ENCODE peak calls at places on chromosomes 3 and 15, in ten cellular contexts. One of them, this sample, is unnamed.

GRCh38 chr3:194212869-194213320 is 76.9 kb downstream of the HES1 start:
- DNase-seq in pancreas: no peak
- DNase-seq in MM.1S: no peak
- DNase-seq in psoas muscle: no peak
- DNase-seq in IMR-90: no peak
- DNase-seq in stomach: no peak
- DNase-seq in cardiac muscle cell: peak; percentile 86
- DNase-seq in HCT116: no peak
- DNase-seq in sigmoid colon: peak; percentile 38
- DNase-seq in neuronal stem cell: peak; percentile 50
- DNase-seq in this sample: no peak

GRCh38 chr15:52730163-52730562 is 51.0 kb upstream of the ATOSA start:
- DNase-seq in pancreas: no peak
- DNase-seq in MM.1S: peak; percentile 91
- DNase-seq in psoas muscle: no peak
- DNase-seq in IMR-90: peak; percentile 8
- DNase-seq in stomach: no peak
- DNase-seq in cardiac muscle cell: no peak
- DNase-seq in HCT116: no peak
- DNase-seq in sigmoid colon: no peak
- DNase-seq in neuronal stem cell: no peak
- DNase-seq in this sample: no peak

GRCh38 chr15:43776101-43776717 is 557 bp downstream of the ELL3 start:
- DNase-seq in pancreas: peak; percentile 70
- DNase-seq in MM.1S: no peak
- DNase-seq in psoas muscle: no peak
- DNase-seq in IMR-90: no peak
- DNase-seq in stomach: peak; percentile 45
- DNase-seq in cardiac muscle cell: peak; percentile 19
- DNase-seq in HCT116: no peak
- DNase-seq in sigmoid colon: no peak
- DNase-seq in neuronal stem cell: peak; percentile 14
- DNase-seq in this sample: peak; percentile 80

GRCh38 chr3:46208167-46208704 is at the start of gene CCR1:
- DNase-seq in pancreas: no peak
- DNase-seq in MM.1S: peak; percentile 95
- DNase-seq in psoas muscle: peak; percentile 62
- DNase-seq in IMR-90: peak; percentile 10
- DNase-seq in stomach: no peak
- DNase-seq in cardiac muscle cell: peak; percentile 32
- DNase-seq in HCT116: peak; percentile 45
- DNase-seq in sigmoid colon: no peak
- DNase-seq in neuronal stem cell: peak; percentile 18
- DNase-seq in this sample: peak; percentile 73

GRCh38 chr3:72663429-72663828 is 184.8 kb downstream of the SHQ1 start:
- DNase-seq in pancreas: no peak
- DNase-seq in MM.1S: no peak
- DNase-seq in psoas muscle: no peak
- DNase-seq in IMR-90: no peak
- DNase-seq in stomach: no peak
- DNase-seq in cardiac muscle cell: no peak
- DNase-seq in HCT116: no peak
- DNase-seq in sigmoid colon: no peak
- DNase-seq in neuronal stem cell: no peak
- DNase-seq in this sample: no peak

GRCh38 chr15:63274427-63274826 is 3.0 kb upstream of the APH1B start:
- DNase-seq in pancreas: no peak
- DNase-seq in MM.1S: no peak
- DNase-seq in psoas muscle: no peak
- DNase-seq in IMR-90: no peak
- DNase-seq in stomach: no peak
- DNase-seq in cardiac muscle cell: no peak
- DNase-seq in HCT116: no peak
- DNase-seq in sigmoid colon: no peak
- DNase-seq in neuronal stem cell: no peak
- DNase-seq in this sample: no peak

GRCh38 chr15:40150163-40150925 is 10.5 kb upstream of the BUB1B start:
- DNase-seq in pancreas: no peak
- DNase-seq in MM.1S: no peak
- DNase-seq in psoas muscle: peak; percentile 68
- DNase-seq in IMR-90: peak; percentile 48
- DNase-seq in stomach: peak; percentile 51
- DNase-seq in cardiac muscle cell: no peak
- DNase-seq in HCT116: peak; percentile 31
- DNase-seq in sigmoid colon: no peak
- DNase-seq in neuronal stem cell: no peak
- DNase-seq in this sample: no peak

GRCh38 chr3:73471986-73472385 is 152.8 kb downstream of the PDZRN3 start:
- DNase-seq in pancreas: no peak
- DNase-seq in MM.1S: no peak
- DNase-seq in psoas muscle: no peak
- DNase-seq in IMR-90: no peak
- DNase-seq in stomach: no peak
- DNase-seq in cardiac muscle cell: no peak
- DNase-seq in HCT116: no peak
- DNase-seq in sigmoid colon: no peak
- DNase-seq in neuronal stem cell: no peak
- DNase-seq in this sample: no peak

GRCh38 chr3:48403533-48404439 is 26.1 kb downstream of the PLXNB1 start:
- DNase-seq in pancreas: peak; percentile 58
- DNase-seq in MM.1S: no peak
- DNase-seq in psoas muscle: no peak
- DNase-seq in IMR-90: no peak
- DNase-seq in stomach: peak; percentile 17
- DNase-seq in cardiac muscle cell: no peak
- DNase-seq in HCT116: no peak
- DNase-seq in sigmoid colon: peak; percentile 65
- DNase-seq in neuronal stem cell: no peak
- DNase-seq in this sample: peak; percentile 50

GRCh38 chr3:191158800-191159199 is 40.2 kb upstream of the OSTN start:
- DNase-seq in pancreas: no peak
- DNase-seq in MM.1S: no peak
- DNase-seq in psoas muscle: no peak
- DNase-seq in IMR-90: no peak
- DNase-seq in stomach: no peak
- DNase-seq in cardiac muscle cell: no peak
- DNase-seq in HCT116: no peak
- DNase-seq in sigmoid colon: no peak
- DNase-seq in neuronal stem cell: no peak
- DNase-seq in this sample: no peak

DNA sequence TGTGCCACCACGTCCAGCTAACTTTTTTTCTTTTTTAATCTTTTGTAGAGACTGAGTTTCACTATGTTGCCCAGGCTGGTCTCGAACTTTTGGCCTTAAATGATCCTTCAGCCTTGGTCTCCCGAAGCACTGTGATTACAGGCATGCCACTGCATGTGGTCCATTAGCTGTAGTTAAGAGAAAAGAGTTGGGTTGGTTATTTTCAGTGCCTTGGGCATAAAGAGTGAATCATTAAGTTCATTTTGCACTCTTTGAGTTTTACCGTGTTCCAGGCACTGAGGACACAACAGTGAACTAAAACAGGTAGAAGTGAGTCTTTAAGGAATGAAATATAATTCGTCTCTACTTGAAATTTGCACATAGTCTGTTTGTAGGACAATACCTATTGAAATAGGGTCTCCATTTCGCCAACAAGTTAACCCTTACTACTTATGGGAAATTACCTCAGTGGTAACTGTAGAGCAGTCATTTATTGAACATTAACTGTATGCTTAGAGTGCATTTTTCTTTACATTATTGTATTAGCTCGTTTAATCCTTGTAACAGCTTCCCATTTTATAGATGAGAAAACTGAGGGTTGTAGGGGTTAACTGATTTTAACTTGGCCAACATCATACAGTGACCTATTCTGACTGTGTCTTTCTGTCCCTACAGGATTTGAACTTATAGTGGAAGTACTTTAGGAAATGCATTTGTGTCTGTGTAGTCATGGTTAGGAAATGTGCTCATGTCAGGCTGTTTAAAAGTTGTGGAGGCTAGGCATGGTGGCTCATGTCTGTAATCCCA is 22.7 kb upstream of the TRAK1 start:
- DNase-seq in pancreas: no peak
- DNase-seq in MM.1S: no peak
- DNase-seq in psoas muscle: no peak
- DNase-seq in IMR-90: no peak
- DNase-seq in stomach: no peak
- DNase-seq in cardiac muscle cell: no peak
- DNase-seq in HCT116: no peak
- DNase-seq in sigmoid colon: no peak
- DNase-seq in neuronal stem cell: no peak
- DNase-seq in this sample: no peak
- H3K4me1 ChIP-seq in pancreas: peaks cover 41% of the 10 kb centered on the region
- H3K4me1 ChIP-seq in MM.1S: peaks cover 49% of the 10 kb centered on the region
- H3K4me1 ChIP-seq in psoas muscle: peaks cover 61% of the 10 kb centered on the region
- H3K4me1 ChIP-seq in IMR-90: peaks cover 30% of the 10 kb centered on the region
- H3K4me1 ChIP-seq in stomach: peaks cover 82% of the 10 kb centered on the region
- H3K4me1 ChIP-seq in cardiac muscle cell: peaks cover 44% of the 10 kb centered on the region
- H3K4me1 ChIP-seq in HCT116: peaks cover 52% of the 10 kb centered on the region
- H3K4me1 ChIP-seq in sigmoid colon: peaks cover 80% of the 10 kb centered on the region
- H3K4me1 ChIP-seq in neuronal stem cell: peaks cover 17% of the 10 kb centered on the region
- H3K4me1 ChIP-seq in this sample: peaks cover 2% of the 10 kb centered on the region

DNA sequence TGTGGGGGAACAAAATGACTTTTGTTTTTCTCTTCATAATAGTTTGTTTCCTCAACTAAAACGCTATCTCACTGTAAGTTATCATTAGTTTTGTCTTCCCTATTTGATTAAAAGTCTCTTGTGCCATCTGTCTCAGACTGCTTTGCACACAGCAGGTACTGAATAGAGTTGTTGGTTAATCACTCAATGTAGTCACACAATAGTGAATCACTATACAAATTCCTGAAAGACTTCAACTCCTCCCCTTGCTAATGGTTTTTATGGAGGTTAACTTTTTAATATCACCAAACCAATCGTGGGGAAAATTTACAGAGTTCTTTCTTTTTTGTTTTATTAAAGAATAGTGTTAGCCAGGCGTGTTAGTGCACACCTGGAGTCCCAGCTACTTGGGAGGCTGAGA is 2.6 kb upstream of the NGLY1 start:
- DNase-seq in pancreas: no peak
- DNase-seq in MM.1S: no peak
- DNase-seq in psoas muscle: no peak
- DNase-seq in IMR-90: no peak
- DNase-seq in stomach: no peak
- DNase-seq in cardiac muscle cell: no peak
- DNase-seq in HCT116: no peak
- DNase-seq in sigmoid colon: no peak
- DNase-seq in neuronal stem cell: no peak
- DNase-seq in this sample: no peak
- H3K4me1 ChIP-seq in pancreas: peaks cover 11% of the 10 kb centered on the region
- H3K4me1 ChIP-seq in MM.1S: peaks cover 33% of the 10 kb centered on the region
- H3K4me1 ChIP-seq in psoas muscle: peaks cover 24% of the 10 kb centered on the region
- H3K4me1 ChIP-seq in IMR-90: peaks cover 2% of the 10 kb centered on the region
- H3K4me1 ChIP-seq in stomach: peaks cover 44% of the 10 kb centered on the region
- H3K4me1 ChIP-seq in cardiac muscle cell: peaks cover 20% of the 10 kb centered on the region
- H3K4me1 ChIP-seq in HCT116: peaks cover 30% of the 10 kb centered on the region
- H3K4me1 ChIP-seq in sigmoid colon: peaks cover 21% of the 10 kb centered on the region
- H3K4me1 ChIP-seq in neuronal stem cell: no peaks in the 10 kb centered on the region
- H3K4me1 ChIP-seq in this sample: peaks cover 2% of the 10 kb centered on the region

GRCh38 chr3:7332696-7333095 is 471.8 kb downstream of the GRM7 start:
- DNase-seq in pancreas: no peak
- DNase-seq in MM.1S: no peak
- DNase-seq in psoas muscle: no peak
- DNase-seq in IMR-90: no peak
- DNase-seq in stomach: no peak
- DNase-seq in cardiac muscle cell: no peak
- DNase-seq in HCT116: no peak
- DNase-seq in sigmoid colon: no peak
- DNase-seq in neuronal stem cell: no peak
- DNase-seq in this sample: no peak

GRCh38 chr3:7333125-7333524 is 472.2 kb downstream of the GRM7 start:
- DNase-seq in pancreas: no peak
- DNase-seq in MM.1S: no peak
- DNase-seq in psoas muscle: no peak
- DNase-seq in IMR-90: no peak
- DNase-seq in stomach: no peak
- DNase-seq in cardiac muscle cell: no peak
- DNase-seq in HCT116: no peak
- DNase-seq in sigmoid colon: no peak
- DNase-seq in neuronal stem cell: no peak
- DNase-seq in this sample: no peak

GRCh38 chr3:7322957-7323679 is 462.2 kb downstream of the GRM7 start:
- DNase-seq in pancreas: no peak
- DNase-seq in MM.1S: no peak
- DNase-seq in psoas muscle: no peak
- DNase-seq in IMR-90: no peak
- DNase-seq in stomach: no peak
- DNase-seq in cardiac muscle cell: no peak
- DNase-seq in HCT116: no peak
- DNase-seq in sigmoid colon: no peak
- DNase-seq in neuronal stem cell: no peak
- DNase-seq in this sample: no peak

DNA sequence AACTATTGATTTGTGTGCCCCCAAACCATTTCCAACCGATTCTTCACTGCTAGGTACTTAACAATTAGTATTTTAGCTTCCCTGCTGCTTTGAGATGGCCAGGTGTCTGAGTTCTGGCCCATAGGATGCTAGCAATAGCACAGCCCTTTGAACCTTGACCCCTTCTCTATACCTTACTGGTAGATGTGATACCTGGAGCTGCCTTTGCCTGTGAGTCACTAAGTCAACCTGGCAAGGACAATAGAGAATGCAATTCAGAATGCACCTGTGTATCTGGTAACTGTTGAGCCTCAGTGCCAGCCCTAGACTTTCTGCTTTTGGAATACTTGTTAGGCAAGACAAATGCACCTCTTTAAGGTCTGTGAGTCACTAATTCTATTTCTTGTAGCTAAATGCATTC is 467.4 kb downstream of the GRM7 start:
- DNase-seq in pancreas: no peak
- DNase-seq in MM.1S: no peak
- DNase-seq in psoas muscle: no peak
- DNase-seq in IMR-90: no peak
- DNase-seq in stomach: no peak
- DNase-seq in cardiac muscle cell: no peak
- DNase-seq in HCT116: no peak
- DNase-seq in sigmoid colon: no peak
- DNase-seq in neuronal stem cell: no peak
- DNase-seq in this sample: no peak
- H3K4me1 ChIP-seq in pancreas: no peaks in the 10 kb centered on the region
- H3K4me1 ChIP-seq in MM.1S: no peaks in the 10 kb centered on the region
- H3K4me1 ChIP-seq in psoas muscle: peaks cover 6% of the 10 kb centered on the region
- H3K4me1 ChIP-seq in IMR-90: no peaks in the 10 kb centered on the region
- H3K4me1 ChIP-seq in stomach: no peaks in the 10 kb centered on the region
- H3K4me1 ChIP-seq in cardiac muscle cell: no peaks in the 10 kb centered on the region
- H3K4me1 ChIP-seq in HCT116: no peaks in the 10 kb centered on the region
- H3K4me1 ChIP-seq in sigmoid colon: no peaks in the 10 kb centered on the region
- H3K4me1 ChIP-seq in neuronal stem cell: no peaks in the 10 kb centered on the region
- H3K4me1 ChIP-seq in this sample: no peaks in the 10 kb centered on the region

DNA sequence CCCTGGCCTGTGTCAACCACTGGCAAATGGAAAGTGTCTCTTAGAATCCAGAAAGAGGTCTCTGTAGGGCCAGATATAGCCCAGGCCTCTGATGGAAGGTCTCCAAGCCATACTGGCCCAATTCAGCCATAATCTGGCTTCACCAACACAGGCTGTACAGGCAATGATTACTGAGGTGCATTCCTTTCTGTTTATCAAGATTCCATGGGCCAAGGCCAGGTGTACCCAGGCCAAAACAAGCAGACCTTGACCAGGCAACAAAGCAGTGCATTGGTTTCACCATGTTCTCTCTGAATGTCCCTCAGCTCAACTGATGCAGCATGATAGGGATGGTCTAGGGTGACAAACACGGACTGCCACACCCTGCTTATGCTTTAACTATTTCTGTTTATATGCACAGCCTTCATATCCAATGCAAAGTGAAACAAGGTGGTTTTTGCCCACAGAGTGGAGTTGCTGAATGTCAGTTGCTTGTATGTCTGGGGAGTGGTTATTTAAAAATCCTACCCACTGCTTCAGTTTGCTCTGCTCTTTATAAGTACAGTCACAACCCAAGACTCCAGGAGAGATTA is 25.2 kb downstream of the CCNL1 start:
- DNase-seq in pancreas: no peak
- DNase-seq in MM.1S: peak; percentile 94
- DNase-seq in psoas muscle: peak; percentile 63
- DNase-seq in IMR-90: no peak
- DNase-seq in stomach: peak; percentile 83
- DNase-seq in cardiac muscle cell: no peak
- DNase-seq in HCT116: no peak
- DNase-seq in sigmoid colon: no peak
- DNase-seq in neuronal stem cell: no peak
- DNase-seq in this sample: no peak
- H3K4me1 ChIP-seq in pancreas: peaks cover 62% of the 10 kb centered on the region
- H3K4me1 ChIP-seq in MM.1S: peaks cover 47% of the 10 kb centered on the region
- H3K4me1 ChIP-seq in psoas muscle: peaks cover 53% of the 10 kb centered on the region
- H3K4me1 ChIP-seq in IMR-90: peaks cover 26% of the 10 kb centered on the region
- H3K4me1 ChIP-seq in stomach: peaks cover 81% of the 10 kb centered on the region
- H3K4me1 ChIP-seq in cardiac muscle cell: peaks cover 72% of the 10 kb centered on the region
- H3K4me1 ChIP-seq in HCT116: peaks cover 64% of the 10 kb centered on the region
- H3K4me1 ChIP-seq in sigmoid colon: peaks cover 37% of the 10 kb centered on the region
- H3K4me1 ChIP-seq in neuronal stem cell: peaks cover 13% of the 10 kb centered on the region
- H3K4me1 ChIP-seq in this sample: peaks cover 4% of the 10 kb centered on the region

This sample was measured in aorta.